ENCODE peak calls at places on chromosome 14, in six cellular contexts. W is IMR-90, D is H9, K is neuronal stem cell, V is mesenchymal stem cell, O is H1. M is an unnamed sample.

GRCh38 chr14:97432586-97432985 is 635.4 kb downstream of the VRK1 start:
- DNase-seq in W (no peak), D (no peak), K (no peak), V (no peak), O (no peak), M (no peak)

GRCh38 chr14:30938617-30939016 is 64.3 kb downstream of the COCH start:
- DNase-seq in W (no peak), D (no peak), K (no peak), V (no peak), O (no peak), M (no peak)

GRCh38 chr14:85622106-85622505 is 92.2 kb downstream of the FLRT2 start:
- DNase-seq in W (no peak), D (no peak), K (no peak), V (no peak), O (no peak), M (peak)

GRCh38 chr14:33943484-33943883 is 7.4 kb downstream of the EGLN3 start:
- DNase-seq in W (no peak), D (no peak), K (no peak), V (no peak), O (no peak), M (no peak)

GRCh38 chr14:76754586-76754985 is 6.7 kb upstream of the VASH1 start:
- DNase-seq in W (no peak), D (no peak), K (no peak), V (no peak), O (no peak), M (no peak)

GRCh38 chr14:22106700-22107697 is 433.4 kb upstream of the OR4E1 start:
- DNase-seq in W (peak), D (no peak), K (no peak), V (no peak), O (no peak), M (no peak)

GRCh38 chr14:104319489-104320241 is 181.3 kb downstream of the KIF26A start:
- DNase-seq in W (no peak), D (no peak), K (no peak), V (no peak), O (peak), M (no peak)

GRCh38 chr14:35416108-35416750 is 11.7 kb upstream of the NFKBIA start:
- DNase-seq in W (no peak), D (no peak), K (no peak), V (peak), O (no peak), M (no peak)

GRCh38 chr14:51818748-51819386 is 41.5 kb upstream of the GNG2 start:
- DNase-seq in W (no peak), D (no peak), K (no peak), V (no peak), O (no peak), M (no peak)

GRCh38 chr14:54166049-54166950 is 209.7 kb upstream of the BMP4 start:
- DNase-seq in W (no peak), D (no peak), K (no peak), V (no peak), O (no peak), M (no peak)

GRCh38 chr14:31893156-31893813 is 183.8 kb upstream of the ARHGAP5 start:
- DNase-seq in W (peak), D (no peak), K (peak), V (no peak), O (no peak), M (no peak)

GRCh38 chr14:55339770-55340169 is 68.5 kb downstream of the FBXO34 start:
- DNase-seq in W (peak), D (no peak), K (no peak), V (no peak), O (peak), M (no peak)

GRCh38 chr14:103279129-103280025 is 54.7 kb upstream of the EIF5 start:
- DNase-seq in W (no peak), D (peak), K (no peak), V (no peak), O (peak), M (no peak)

GRCh38 chr14:53412819-53413664 is 259.9 kb upstream of the DDHD1 start:
- DNase-seq in W (no peak), D (no peak), K (no peak), V (peak), O (no peak), M (no peak)

GRCh38 chr14:97976861-97977260 is 1179.7 kb downstream of the VRK1 start:
- DNase-seq in W (no peak), D (no peak), K (no peak), V (no peak), O (no peak), M (no peak)

GRCh38 chr14:81591266-81591665 is 57.6 kb upstream of the SEL1L start:
- DNase-seq in W (no peak), D (no peak), K (no peak), V (no peak), O (no peak), M (no peak)

GRCh38 chr14:71137536-71138235 is 230.4 kb downstream of the PCNX1 start:
- DNase-seq in W (no peak), D (peak), K (no peak), V (no peak), O (peak), M (no peak)

DNA sequence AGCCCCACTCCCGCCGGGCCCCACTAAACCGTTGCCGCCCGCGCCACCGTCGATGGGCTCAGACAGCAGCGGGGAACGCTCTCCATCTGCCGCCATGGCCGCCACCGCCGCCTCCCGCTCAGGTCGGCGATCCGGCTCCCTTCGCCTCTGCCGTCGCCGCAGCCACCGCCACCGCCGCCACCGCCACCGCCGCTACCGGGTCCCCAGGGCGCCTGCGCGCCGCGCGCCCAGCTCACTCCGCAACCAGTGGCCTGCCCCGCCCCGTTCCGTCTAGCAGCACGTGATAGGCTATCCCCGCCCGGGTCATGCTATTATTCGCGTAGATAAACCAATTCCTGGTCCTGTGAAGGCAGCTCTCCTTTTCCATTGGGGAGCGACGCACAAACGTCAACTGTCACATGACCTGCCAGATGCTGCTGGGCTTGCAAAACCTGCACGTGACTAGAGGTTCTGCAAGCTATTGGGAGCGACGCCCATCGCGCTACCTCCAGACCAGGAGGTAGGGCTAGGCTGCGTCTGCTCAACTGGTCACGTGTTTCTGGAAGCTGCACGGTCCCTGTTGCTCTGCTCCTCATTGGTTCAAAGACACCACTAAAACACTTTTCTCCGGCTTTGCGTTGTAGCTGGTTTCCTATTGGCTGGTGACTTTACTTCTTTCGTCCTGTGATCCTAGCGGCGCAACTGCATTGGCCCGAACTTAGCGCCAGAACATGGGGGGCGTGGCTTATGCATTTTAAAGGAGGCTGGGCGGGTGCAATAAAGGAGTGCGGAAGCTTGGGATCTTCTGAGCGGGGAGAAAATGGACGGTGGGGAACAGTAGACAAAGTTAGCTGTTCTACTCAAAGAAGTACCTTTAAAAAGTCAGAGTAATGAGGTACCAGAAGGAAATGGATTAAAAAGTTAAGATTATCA is at the start of gene PIP4P1:
- DNase-seq in W (peak), D (peak), K (peak), V (peak), O (peak), M (peak)
- H4K8ac ChIP-seq in W (peak), D (no peak), K (no peak), V (peak), O (peak), M (peak)

DNA sequence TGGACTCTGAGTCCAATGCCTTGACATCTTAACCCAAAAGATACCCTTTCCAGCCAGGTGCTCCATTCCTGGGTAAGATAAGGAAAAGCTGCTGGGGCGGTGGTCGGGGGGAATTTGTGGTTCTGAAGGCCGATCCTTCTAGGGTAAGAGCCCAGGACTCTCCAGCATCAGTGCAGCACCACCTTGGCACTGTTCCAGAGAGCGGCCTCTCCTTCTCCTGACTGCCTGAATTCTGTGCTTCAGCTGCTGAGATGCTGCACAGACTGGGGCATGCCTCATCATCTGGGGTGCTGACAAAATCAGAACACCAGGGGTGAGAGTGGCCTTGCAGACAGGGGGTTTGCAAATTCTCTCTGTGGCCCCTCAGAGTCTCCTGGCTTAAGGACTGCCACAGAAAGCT is 87.5 kb downstream of the SPTB start:
- DNase-seq in W (no peak), D (no peak), K (no peak), V (no peak), O (no peak), M (no peak)
- H4K91ac ChIP-seq in W (no peak), D (no peak), K (no peak), V (no peak), O (no peak), M (no peak)

DNA sequence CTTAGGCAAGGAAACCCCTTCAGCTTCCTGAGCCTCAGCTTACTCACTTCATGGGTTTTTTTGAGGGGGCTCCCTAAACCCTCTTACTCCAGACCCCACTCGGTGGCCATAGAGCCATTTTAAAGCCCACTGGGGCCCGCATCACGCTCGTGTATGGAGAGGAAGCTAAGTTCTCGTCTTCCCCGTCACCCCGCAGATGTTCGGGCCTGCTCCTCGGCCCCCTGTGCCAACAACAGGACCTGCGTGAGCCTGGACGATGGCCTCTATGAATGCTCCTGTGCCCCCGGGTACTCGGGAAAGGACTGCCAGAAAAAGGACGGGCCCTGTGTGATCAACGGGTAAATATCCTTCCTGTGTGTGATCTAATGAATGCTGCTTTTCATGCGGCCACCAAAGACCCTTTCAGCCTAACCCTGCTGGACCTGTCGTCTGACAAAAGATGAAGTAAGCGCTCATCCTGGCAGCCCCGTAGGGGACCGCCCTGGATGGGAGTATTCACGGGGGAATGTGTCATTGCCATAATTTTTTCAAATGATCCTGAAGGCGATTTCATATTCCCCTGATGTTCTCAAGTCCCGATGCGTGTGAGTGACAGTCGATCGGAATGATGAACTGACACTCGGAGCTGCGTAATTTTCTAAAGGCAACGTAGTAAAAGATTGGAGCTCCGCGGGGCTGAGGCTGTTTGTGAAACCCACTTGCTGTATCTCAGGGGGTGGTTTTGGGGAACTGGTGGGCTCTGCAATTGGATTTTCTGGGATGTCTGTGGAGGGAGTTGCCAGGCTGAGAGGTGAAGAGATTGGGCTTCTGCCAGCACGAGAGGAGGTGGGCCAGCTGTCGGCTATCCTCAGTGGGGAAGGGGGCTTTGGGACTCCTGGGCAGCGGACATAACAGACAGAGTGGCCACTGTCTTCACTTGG is 5.4 kb downstream of the DLK1 start:
- DNase-seq in W (no peak), D (no peak), K (no peak), V (no peak), O (no peak), M (no peak)
- H4K8ac ChIP-seq in W (no peak), D (no peak), K (no peak), V (no peak), O (no peak), M (no peak)

DNA sequence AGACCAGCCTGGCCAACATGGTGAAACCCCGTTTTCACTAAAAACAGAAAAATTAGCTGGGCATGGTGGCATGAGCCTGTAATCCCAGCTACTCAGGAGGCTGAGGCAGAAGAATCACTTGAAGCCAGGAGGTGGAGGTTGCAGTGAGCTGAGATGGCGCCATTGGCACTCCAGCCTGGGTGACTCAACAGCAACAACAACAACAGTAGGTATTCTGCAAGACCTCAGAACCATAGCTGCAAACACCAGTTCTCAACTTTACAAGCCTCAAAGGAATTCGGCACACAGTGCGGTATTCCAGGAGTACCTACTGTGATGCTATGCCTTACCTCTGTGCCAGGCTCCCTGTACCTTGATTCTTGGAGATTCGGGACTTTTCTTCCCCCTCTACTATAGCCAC is 15.8 kb downstream of the FOXN3 start:
- DNase-seq in W (no peak), D (no peak), K (no peak), V (no peak), O (no peak), M (no peak)
- H4K91ac ChIP-seq in W (no peak), D (no peak), K (no peak), V (no peak), O (no peak), M (no peak)

DNA sequence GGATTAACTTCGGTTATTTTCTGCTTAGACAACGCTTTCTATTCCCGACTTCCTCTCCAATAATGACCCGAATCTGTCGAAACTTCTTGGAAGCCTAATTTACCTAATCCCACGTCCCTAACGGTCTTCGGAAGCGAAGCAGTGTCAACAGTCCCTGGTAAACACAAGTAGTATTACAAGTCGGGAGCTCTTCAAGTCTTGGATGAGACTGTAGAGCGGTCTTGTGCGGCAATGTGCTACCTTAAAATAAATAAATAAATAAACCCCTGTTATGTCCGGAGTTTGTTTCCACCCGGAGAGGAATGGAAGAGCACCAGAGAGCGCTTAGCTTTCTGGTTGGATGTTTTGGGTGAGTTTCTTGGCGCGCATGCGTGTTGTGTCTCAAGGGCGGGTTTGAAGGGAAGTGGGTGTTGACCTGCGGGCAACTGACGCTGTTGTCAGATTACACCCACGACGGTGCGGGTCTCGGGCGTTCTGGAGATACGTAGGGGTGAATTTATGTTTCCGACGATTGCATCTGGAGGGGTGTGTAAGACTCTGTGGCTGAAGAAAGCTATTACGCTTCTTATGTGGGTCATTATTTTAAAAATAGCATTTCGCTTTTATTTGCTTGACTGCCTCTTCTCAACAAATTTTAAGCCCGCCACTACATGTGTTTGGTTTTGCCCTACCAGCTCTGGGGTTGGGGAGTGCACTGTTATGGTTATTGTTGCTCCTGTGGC is at the start of the genes KIAA0586 and TIMM9:
- DNase-seq in W (peak), D (peak), K (peak), V (peak), O (peak), M (peak)
- H4K8ac ChIP-seq in W (peak), D (no peak), K (no peak), V (peak), O (peak), M (peak)

DNA sequence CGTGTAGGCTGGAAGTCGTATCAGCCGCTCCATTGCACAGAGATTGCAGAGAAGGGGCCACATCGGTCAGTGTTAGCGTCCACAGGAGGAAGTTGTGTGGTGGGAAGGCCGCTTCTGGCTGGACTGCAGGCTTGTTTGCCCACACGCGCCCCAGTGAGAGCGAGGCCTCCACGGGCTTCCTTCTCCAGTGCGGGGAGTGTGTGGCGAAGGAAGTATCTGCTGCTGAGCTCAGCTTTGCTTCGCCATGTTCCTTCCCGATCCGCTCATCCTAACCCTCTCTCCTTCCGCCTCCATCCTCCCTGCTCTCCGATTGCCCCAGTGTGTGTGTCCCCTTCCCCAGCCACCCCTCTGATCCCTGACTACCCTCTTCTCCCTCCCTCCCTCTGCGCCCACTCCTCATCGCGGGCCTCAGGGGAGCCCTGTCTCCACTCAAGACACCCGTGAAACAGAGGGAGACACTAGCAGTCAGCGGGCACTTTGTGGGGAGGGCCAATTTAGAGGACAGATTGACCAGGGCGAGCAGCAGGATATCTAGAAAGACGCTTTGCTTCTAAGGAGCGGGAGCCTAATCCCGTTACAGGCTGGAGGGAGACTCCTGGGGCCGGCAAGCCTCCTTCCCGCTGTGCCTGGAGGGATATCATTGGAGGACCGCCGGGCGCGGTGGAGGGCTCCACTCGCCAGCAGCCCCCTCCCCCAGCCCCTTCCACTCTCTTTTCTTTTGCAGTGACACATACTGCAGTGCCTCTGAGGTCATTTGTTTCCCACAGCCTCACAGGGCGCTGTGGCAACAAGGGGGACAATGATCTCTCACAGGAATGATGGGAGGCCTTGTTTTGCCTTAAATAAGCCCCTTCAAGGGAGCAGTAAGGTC is 428.8 kb downstream of the ZFP36L1 start:
- DNase-seq in W (peak), D (peak), K (peak), V (peak), O (peak), M (no peak)
- H4K91ac ChIP-seq in W (peak), D (no peak), K (no peak), V (peak), O (peak), M (peak)

GRCh38 chr14:45083979-45084722 is at the start of gene PRPF39:
- DNase-seq in W (peak), D (peak), K (peak), V (peak), O (peak), M (peak)
- H4K8ac ChIP-seq in W (peak), D (no peak), K (no peak), V (peak), O (peak), M (peak)

DNA sequence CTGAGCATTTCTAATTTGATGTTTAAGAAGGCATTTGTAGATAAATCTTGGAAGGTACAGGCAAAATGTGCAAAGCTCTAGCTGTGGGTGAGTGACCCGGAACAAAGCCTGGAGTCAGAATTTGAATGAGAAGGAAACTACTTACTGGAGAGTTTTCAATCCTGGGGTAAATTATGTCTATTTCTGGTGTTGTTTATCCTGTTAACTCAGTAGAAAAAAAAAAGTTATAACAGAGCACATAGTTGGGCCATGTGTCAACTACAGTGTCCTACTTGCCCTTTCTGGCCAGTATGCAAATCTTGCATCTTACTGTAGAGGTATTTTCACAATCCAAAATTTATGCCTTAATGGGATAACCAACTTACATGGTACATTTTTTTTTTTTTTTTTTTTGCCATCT is 182.3 kb downstream of the SYNE2 start:
- DNase-seq in W (peak), D (no peak), K (no peak), V (peak), O (no peak), M (no peak)
- H4K91ac ChIP-seq in W (no peak), D (no peak), K (no peak), V (no peak), O (no peak), M (no peak)

DNA sequence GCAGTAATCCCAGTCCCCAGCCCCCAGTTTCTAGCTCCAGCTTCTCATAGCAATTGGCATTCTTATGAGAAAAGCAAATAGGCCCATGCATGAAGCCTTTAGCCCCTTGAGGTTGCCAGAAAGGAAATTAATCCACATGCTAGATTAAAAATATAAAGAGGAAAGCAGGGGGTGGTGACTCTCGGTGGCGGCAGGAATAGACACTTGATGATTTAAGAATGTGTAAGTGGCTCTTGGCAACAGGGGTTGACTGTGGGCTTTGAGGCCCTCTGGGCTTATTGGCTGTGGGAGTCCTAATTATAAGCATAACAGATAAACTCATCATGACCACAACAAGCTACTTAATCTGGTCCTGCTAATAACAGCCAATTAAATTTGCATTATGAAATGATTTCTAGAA is 1367.3 kb upstream of the FLRT2 start:
- DNase-seq in W (no peak), D (no peak), K (no peak), V (no peak), O (no peak), M (no peak)
- H4K8ac ChIP-seq in W (no peak), D (no peak), K (no peak), V (no peak), O (no peak), M (no peak)

GRCh38 chr14:73437206-73437605 is 21.1 kb downstream of the NUMB start:
- DNase-seq in W (no peak), D (no peak), K (no peak), V (no peak), O (no peak), M (no peak)
- H4K91ac ChIP-seq in W (no peak), D (no peak), K (no peak), V (no peak), O (no peak), M (no peak)

M was measured in trophoblast cell.